ENCODE peak calls at places on chromosomes 1 and 21, in six cellular contexts. C, S, K, W, O and X are unnamed samples.

GRCh38 chr1:157415661-157416060 is 136.7 kb downstream of the FCRL5 start:
- DNase-seq in W (no peak), O (no peak), S (no peak), C (no peak), K (no peak), X (no peak)

GRCh38 chr1:31985430-31985829 is 28.2 kb upstream of the KHDRBS1 start:
- DNase-seq in O (no peak), K (no peak), W (no peak), C (peak; percentile 23), S (no peak), X (no peak)

GRCh38 chr1:2800664-2801045 is 838 bp downstream of the TTC34 start:
- DNase-seq in O (no peak), C (no peak), S (no peak), K (peak; percentile 62), W (no peak), X (no peak)

GRCh38 chr1:164855930-164856329 is 296.9 kb downstream of the PBX1 start:
- DNase-seq in S (no peak), C (no peak), K (no peak), W (no peak), O (no peak), X (no peak)

GRCh38 chr1:153397924-153398651 is 7.2 kb upstream of the S100A8 start:
- DNase-seq in S (no peak), O (no peak), K (no peak), W (no peak), C (no peak), X (no peak)

GRCh38 chr1:201108614-201109013 is 3.6 kb downstream of the CACNA1S start:
- DNase-seq in O (no peak), W (no peak), S (no peak), K (no peak), C (no peak), X (no peak)

GRCh38 chr1:8782001-8782620 is 35.3 kb downstream of the RERE start:
- DNase-seq in C (no peak), W (no peak), O (no peak), K (no peak), S (no peak), X (no peak)

GRCh38 chr1:1833916-1834325 is 55.7 kb upstream of the NADK start:
- DNase-seq in S (no peak), K (peak; percentile 83), W (no peak), O (no peak), C (no peak), X (no peak)

GRCh38 chr1:153422450-153423068 is 6.2 kb downstream of the S100A7A start:
- DNase-seq in K (peak; percentile 83), C (peak; percentile 65), O (peak; percentile 82), S (peak; percentile 50), W (peak; percentile 46), X (peak; percentile 45)

GRCh38 chr1:18965206-18966173 is 9.0 kb upstream of the IFFO2 start:
- DNase-seq in K (peak; percentile 24), C (peak; percentile 39), W (no peak), S (no peak), O (peak; percentile 70), X (no peak)

GRCh38 chr1:53324728-53325297 is 3.1 kb downstream of the LRP8 start:
- DNase-seq in C (peak; percentile 42), S (no peak), K (peak; percentile 51), O (no peak), W (no peak), X (no peak)

GRCh38 chr21:36699026-36699545 is at the start of gene SIM2:
- DNase-seq in W (no peak), S (no peak), K (no peak), O (peak; percentile 62), C (peak; percentile 25), X (no peak)

GRCh38 chr1:15102646-15103045 is 50.9 kb upstream of the TMEM51 start:
- DNase-seq in O (no peak), K (peak; percentile 44), W (no peak), C (no peak), S (no peak), X (no peak)

GRCh38 chr1:11749996-11750395 is 12.0 kb upstream of the C1orf167 start:
- DNase-seq in C (no peak), W (no peak), S (no peak), K (no peak), O (no peak), X (no peak)

GRCh38 chr1:99374109-99374508 is 109.8 kb downstream of the PLPPR4 start:
- DNase-seq in K (no peak), C (no peak), O (no peak), S (no peak), W (no peak), X (no peak)